ENCODE peak calls at places on chromosomes 13 and 19, in ten cellular contexts. R is GM12865; I is stimulated activated CD4-positive, alpha-beta T cell treated with anti-CD3 and anti-CD28 coated beads, Interleukin-2, amount 100 ng/mL, for 24 hours; A is NCI-H774; U is endodermal cell; M is lung; S is activated T-helper 1 cell treated with anti-CD3 and anti-CD28 coated beads, Interleukin-2, amount 50 U/mL, for 16 hours; N is T-helper 17 cell; D is nephron progenitor cell; Y is activated effector memory CD4-positive, alpha-beta T cell treated with anti-CD3 and anti-CD28 coated beads, Interleukin-2, amount 50 U/mL, for 16 hours. F is an unnamed sample.

GRCh38 chr19:32303193-32303592 is 42.2 kb upstream of the ZNF507 start:
- DNase-seq in Y (no peak), I (no peak), S (no peak), D (no peak), U (no peak), R (no peak), M (no peak), A (no peak), N (no peak), F (no peak)

GRCh38 chr19:41116261-41116660 is 2.0 kb downstream of the CYP2F1 start:
- DNase-seq in M (no peak), N (no peak), I (no peak), A (no peak), U (no peak), S (no peak), D (no peak), R (no peak), Y (peak), F (no peak)

GRCh38 chr13:79531542-79532239 is 50.7 kb downstream of the NDFIP2 start:
- DNase-seq in N (no peak), D (no peak), I (no peak), A (no peak), S (no peak), U (no peak), Y (no peak), M (no peak), R (no peak), F (no peak)

GRCh38 chr19:43623889-43624670 is 4.7 kb upstream of the ZNF428 start:
- DNase-seq in R (no peak), M (no peak), U (peak), A (no peak), Y (no peak), S (no peak), N (no peak), D (peak), I (peak), F (no peak)

GRCh38 chr13:84917252-84917878 is 881.9 kb downstream of the SLITRK6 start:
- DNase-seq in M (no peak), Y (no peak), S (no peak), N (no peak), U (no peak), R (no peak), A (no peak), D (no peak), I (no peak), F (no peak)

GRCh38 chr19:33159149-33159548 is 27.2 kb downstream of the WDR88 start:
- DNase-seq in R (no peak), A (no peak), I (no peak), S (no peak), N (no peak), Y (no peak), D (no peak), U (peak), M (no peak), F (no peak)

GRCh38 chr13:106337096-106337495 is 198.4 kb downstream of the EFNB2 start:
- DNase-seq in Y (no peak), A (no peak), N (no peak), M (no peak), D (no peak), R (no peak), I (no peak), U (no peak), S (no peak), F (no peak)

GRCh38 chr13:39374741-39375189 is 228.2 kb downstream of the LHFPL6 start:
- DNase-seq in R (no peak), N (no peak), I (no peak), U (no peak), A (no peak), Y (no peak), M (no peak), D (no peak), S (no peak), F (no peak)

GRCh38 chr13:52405767-52406494 is at the start of gene THSD1:
- DNase-seq in A (no peak), M (peak), R (peak), Y (peak), D (peak), S (no peak), N (peak), U (peak), I (peak), F (peak)

GRCh38 chr13:87235621-87236020 is 435.6 kb upstream of the SLITRK5 start:
- DNase-seq in M (no peak), I (no peak), R (no peak), D (no peak), Y (no peak), N (no peak), U (no peak), A (no peak), S (no peak), F (no peak)

GRCh38 chr13:95206116-95206515 is 95.1 kb downstream of the ABCC4 start:
- DNase-seq in M (no peak), R (no peak), U (no peak), D (no peak), S (no peak), N (no peak), I (no peak), Y (no peak), A (no peak), F (no peak)

GRCh38 chr13:97999653-98000052 is 46.2 kb downstream of the IPO5 start:
- DNase-seq in N (no peak), Y (no peak), R (no peak), A (no peak), S (no peak), U (no peak), M (no peak), D (no peak), I (no peak), F (no peak)

GRCh38 chr13:30848332-30849027 is 57.6 kb upstream of the MEDAG start:
- DNase-seq in N (no peak), S (no peak), D (no peak), R (no peak), A (no peak), I (no peak), U (no peak), M (no peak), Y (no peak), F (no peak)

GRCh38 chr13:111330211-111330610 is 9.8 kb downstream of the TEX29 start:
- DNase-seq in A (no peak), N (no peak), S (no peak), M (no peak), Y (no peak), D (no peak), R (no peak), U (no peak), I (no peak), F (no peak)

F was measured in GM20000.